ENCODE peak calls at places on chromosomes 16 and 17, in eight cellular contexts. One of them, this sample, is unnamed.
A peak's percentile ranks its signal among the peaks of the same experiment; 100 is the strongest.

GRCh38 chr17:81641825-81642489 is 5.0 kb downstream of the TSPAN10 start:
- DNase-seq in Caki2: peak; percentile 41
- DNase-seq in tibial nerve: no peak
- DNase-seq in upper lobe of left lung: no peak
- DNase-seq in GM04503: no peak
- DNase-seq in SHP77: no peak
- DNase-seq in neural crest cell: no peak
- DNase-seq in KG1: no peak
- DNase-seq in this sample: no peak

GRCh38 chr17:82194765-82195164 is 17.9 kb downstream of the CCDC57 start:
- DNase-seq in Caki2: no peak
- DNase-seq in tibial nerve: no peak
- DNase-seq in upper lobe of left lung: no peak
- DNase-seq in GM04503: no peak
- DNase-seq in SHP77: no peak
- DNase-seq in neural crest cell: no peak
- DNase-seq in KG1: no peak
- DNase-seq in this sample: no peak

GRCh38 chr16:66434619-66435430 is 7.7 kb downstream of the BEAN1 start:
- DNase-seq in Caki2: peak; percentile 83
- DNase-seq in tibial nerve: no peak
- DNase-seq in upper lobe of left lung: no peak
- DNase-seq in GM04503: no peak
- DNase-seq in SHP77: no peak
- DNase-seq in neural crest cell: no peak
- DNase-seq in KG1: no peak
- DNase-seq in this sample: no peak

GRCh38 chr17:36593651-36594316 is 2.1 kb downstream of the DHRS11 start:
- DNase-seq in Caki2: no peak
- DNase-seq in tibial nerve: no peak
- DNase-seq in upper lobe of left lung: no peak
- DNase-seq in GM04503: no peak
- DNase-seq in SHP77: no peak
- DNase-seq in neural crest cell: no peak
- DNase-seq in KG1: no peak
- DNase-seq in this sample: no peak

GRCh38 chr17:45016823-45017222 is 34.6 kb downstream of the DCAKD start:
- DNase-seq in Caki2: no peak
- DNase-seq in tibial nerve: no peak
- DNase-seq in upper lobe of left lung: no peak
- DNase-seq in GM04503: no peak
- DNase-seq in SHP77: no peak
- DNase-seq in neural crest cell: no peak
- DNase-seq in KG1: no peak
- DNase-seq in this sample: no peak

GRCh38 chr16:30052671-30053372 is 12.7 kb upstream of the ALDOA start:
- DNase-seq in Caki2: peak; percentile 95
- DNase-seq in tibial nerve: peak; percentile 91
- DNase-seq in upper lobe of left lung: peak; percentile 92
- DNase-seq in GM04503: no peak
- DNase-seq in SHP77: peak; percentile 95
- DNase-seq in neural crest cell: peak; percentile 96
- DNase-seq in KG1: peak; percentile 73
- DNase-seq in this sample: peak; percentile 99

GRCh38 chr16:52368899-52369298 is 178.0 kb downstream of the TOX3 start:
- DNase-seq in Caki2: no peak
- DNase-seq in tibial nerve: no peak
- DNase-seq in upper lobe of left lung: no peak
- DNase-seq in GM04503: no peak
- DNase-seq in SHP77: no peak
- DNase-seq in neural crest cell: no peak
- DNase-seq in KG1: no peak
- DNase-seq in this sample: no peak

GRCh38 chr17:76368545-76368944 is 14.8 kb upstream of the PRPSAP1 start:
- DNase-seq in Caki2: no peak
- DNase-seq in tibial nerve: no peak
- DNase-seq in upper lobe of left lung: no peak
- DNase-seq in GM04503: no peak
- DNase-seq in SHP77: no peak
- DNase-seq in neural crest cell: no peak
- DNase-seq in KG1: no peak
- DNase-seq in this sample: no peak

GRCh38 chr16:69930117-69930776 is 20.9 kb upstream of the CLEC18A start:
- DNase-seq in Caki2: peak; percentile 30
- DNase-seq in tibial nerve: peak; percentile 85
- DNase-seq in upper lobe of left lung: peak; percentile 42
- DNase-seq in GM04503: no peak
- DNase-seq in SHP77: peak; percentile 29
- DNase-seq in neural crest cell: peak; percentile 61
- DNase-seq in KG1: peak; percentile 24
- DNase-seq in this sample: peak; percentile 48

GRCh38 chr17:9924735-9925191 is 19.7 kb upstream of the RCVRN start:
- DNase-seq in Caki2: peak; percentile 62
- DNase-seq in tibial nerve: peak; percentile 58
- DNase-seq in upper lobe of left lung: no peak
- DNase-seq in GM04503: no peak
- DNase-seq in SHP77: peak; percentile 76
- DNase-seq in neural crest cell: peak; percentile 23
- DNase-seq in KG1: no peak
- DNase-seq in this sample: no peak

GRCh38 chr16:55434000-55434399 is 45.0 kb upstream of the MMP2 start:
- DNase-seq in Caki2: no peak
- DNase-seq in tibial nerve: no peak
- DNase-seq in upper lobe of left lung: no peak
- DNase-seq in GM04503: no peak
- DNase-seq in SHP77: no peak
- DNase-seq in neural crest cell: no peak
- DNase-seq in KG1: no peak
- DNase-seq in this sample: no peak

GRCh38 chr17:50634123-50634914 is at the start of gene ABCC3:
- DNase-seq in Caki2: peak; percentile 69
- DNase-seq in tibial nerve: no peak
- DNase-seq in upper lobe of left lung: peak; percentile 61
- DNase-seq in GM04503: no peak
- DNase-seq in SHP77: no peak
- DNase-seq in neural crest cell: no peak
- DNase-seq in KG1: no peak
- DNase-seq in this sample: no peak

GRCh38 chr16:1691276-1691675 is 13.2 kb downstream of the JPT2 start:
- DNase-seq in Caki2: peak; percentile 78
- DNase-seq in tibial nerve: no peak
- DNase-seq in upper lobe of left lung: no peak
- DNase-seq in GM04503: no peak
- DNase-seq in SHP77: no peak
- DNase-seq in neural crest cell: no peak
- DNase-seq in KG1: no peak
- DNase-seq in this sample: no peak

GRCh38 chr17:50883850-50884291 is 17.7 kb upstream of the TOB1 start:
- DNase-seq in Caki2: no peak
- DNase-seq in tibial nerve: no peak
- DNase-seq in upper lobe of left lung: peak; percentile 78
- DNase-seq in GM04503: no peak
- DNase-seq in SHP77: no peak
- DNase-seq in neural crest cell: no peak
- DNase-seq in KG1: peak; percentile 27
- DNase-seq in this sample: no peak

GRCh38 chr16:67101683-67102082 is 8.1 kb upstream of the PHAF1 start:
- DNase-seq in Caki2: peak; percentile 3
- DNase-seq in tibial nerve: no peak
- DNase-seq in upper lobe of left lung: no peak
- DNase-seq in GM04503: peak; percentile 44
- DNase-seq in SHP77: no peak
- DNase-seq in neural crest cell: no peak
- DNase-seq in KG1: no peak
- DNase-seq in this sample: no peak

GRCh38 chr16:87789437-87790277 is 23.9 kb upstream of the KLHDC4 start:
- DNase-seq in Caki2: peak; percentile 95
- DNase-seq in tibial nerve: no peak
- DNase-seq in upper lobe of left lung: no peak
- DNase-seq in GM04503: no peak
- DNase-seq in SHP77: no peak
- DNase-seq in neural crest cell: no peak
- DNase-seq in KG1: no peak
- DNase-seq in this sample: no peak

GRCh38 chr16:10113248-10113647 is 69.0 kb downstream of the GRIN2A start:
- DNase-seq in Caki2: no peak
- DNase-seq in tibial nerve: no peak
- DNase-seq in upper lobe of left lung: no peak
- DNase-seq in GM04503: no peak
- DNase-seq in SHP77: no peak
- DNase-seq in neural crest cell: no peak
- DNase-seq in KG1: no peak
- DNase-seq in this sample: no peak

GRCh38 chr17:27873746-27874145 is 19.4 kb downstream of the LYRM9 start:
- DNase-seq in Caki2: no peak
- DNase-seq in tibial nerve: no peak
- DNase-seq in upper lobe of left lung: no peak
- DNase-seq in GM04503: no peak
- DNase-seq in SHP77: no peak
- DNase-seq in neural crest cell: no peak
- DNase-seq in KG1: no peak
- DNase-seq in this sample: no peak

GRCh38 chr16:71863995-71864394 is 18.2 kb downstream of the ATXN1L start:
- DNase-seq in Caki2: no peak
- DNase-seq in tibial nerve: no peak
- DNase-seq in upper lobe of left lung: no peak
- DNase-seq in GM04503: no peak
- DNase-seq in SHP77: no peak
- DNase-seq in neural crest cell: no peak
- DNase-seq in KG1: no peak
- DNase-seq in this sample: no peak

GRCh38 chr17:76584427-76585047 is 1.1 kb downstream of the ST6GALNAC2 start:
- DNase-seq in Caki2: no peak
- DNase-seq in tibial nerve: no peak
- DNase-seq in upper lobe of left lung: peak; percentile 45
- DNase-seq in GM04503: no peak
- DNase-seq in SHP77: no peak
- DNase-seq in neural crest cell: no peak
- DNase-seq in KG1: no peak
- DNase-seq in this sample: no peak

GRCh38 chr16:20826039-20826566 is 19.8 kb downstream of the REXO5 start:
- DNase-seq in Caki2: no peak
- DNase-seq in tibial nerve: no peak
- DNase-seq in upper lobe of left lung: no peak
- DNase-seq in GM04503: no peak
- DNase-seq in SHP77: no peak
- DNase-seq in neural crest cell: no peak
- DNase-seq in KG1: no peak
- DNase-seq in this sample: no peak

GRCh38 chr16:74984194-74984669 is 691 bp downstream of the WDR59 start:
- DNase-seq in Caki2: peak; percentile 17
- DNase-seq in tibial nerve: no peak
- DNase-seq in upper lobe of left lung: no peak
- DNase-seq in GM04503: no peak
- DNase-seq in SHP77: no peak
- DNase-seq in neural crest cell: no peak
- DNase-seq in KG1: no peak
- DNase-seq in this sample: no peak

GRCh38 chr16:28623172-28623711 is 13.4 kb upstream of the SULT1A1 start:
- DNase-seq in Caki2: no peak
- DNase-seq in tibial nerve: no peak
- DNase-seq in upper lobe of left lung: peak; percentile 73
- DNase-seq in GM04503: no peak
- DNase-seq in SHP77: peak; percentile 92
- DNase-seq in neural crest cell: no peak
- DNase-seq in KG1: peak; percentile 76
- DNase-seq in this sample: no peak

GRCh38 chr16:68359398-68360191 is 48.8 kb downstream of the PRMT7 start:
- DNase-seq in Caki2: no peak
- DNase-seq in tibial nerve: no peak
- DNase-seq in upper lobe of left lung: no peak
- DNase-seq in GM04503: no peak
- DNase-seq in SHP77: no peak
- DNase-seq in neural crest cell: no peak
- DNase-seq in KG1: no peak
- DNase-seq in this sample: no peak

GRCh38 chr16:720507-720989 is 398 bp upstream of the ANTKMT start:
- DNase-seq in Caki2: peak; percentile 85
- DNase-seq in tibial nerve: no peak
- DNase-seq in upper lobe of left lung: no peak
- DNase-seq in GM04503: no peak
- DNase-seq in SHP77: peak; percentile 83
- DNase-seq in neural crest cell: peak; percentile 53
- DNase-seq in KG1: no peak
- DNase-seq in this sample: peak; percentile 81

This sample was measured in D721Med.